ENCODE peak calls at places on chromosomes 7 and 10, in six cellular contexts. A is uterus, W is neural crest cell, O is kidney epithelial cell, Q is heart left ventricle, J is breast epithelium. F is an unnamed sample.

GRCh38 chr10:117741524-117741923 is 199.0 kb downstream of the EMX2 start:
- DNase-seq in O (no peak), W (no peak), J (no peak), Q (no peak), A (no peak), F (no peak)

GRCh38 chr10:103076996-103077395 is 116.1 kb downstream of the NT5C2 start:
- DNase-seq in W (no peak), A (no peak), O (no peak), Q (no peak), J (no peak), F (no peak)

GRCh38 chr10:31770307-31770902 is 158.2 kb downstream of the ARHGAP12 start:
- DNase-seq in J (no peak), Q (no peak), O (no peak), A (no peak), W (no peak), F (peak)

GRCh38 chr10:91683976-91684375 is 51.1 kb upstream of the PPP1R3C start:
- DNase-seq in W (no peak), O (peak), A (no peak), J (no peak), Q (no peak), F (no peak)

GRCh38 chr10:66869635-66870034 is 56.2 kb upstream of the LRRTM3 start:
- DNase-seq in J (no peak), A (no peak), W (no peak), O (no peak), Q (no peak), F (no peak)

GRCh38 chr7:2818653-2819052 is 25.5 kb downstream of the GNA12 start:
- DNase-seq in W (no peak), J (no peak), A (no peak), Q (no peak), O (no peak), F (no peak)

GRCh38 chr10:37754538-37755323 is 102.7 kb downstream of the ZNF248 start:
- DNase-seq in J (no peak), O (no peak), A (no peak), W (no peak), Q (no peak), F (peak)

GRCh38 chr7:7793249-7793648 is 74.8 kb upstream of the RPA3 start:
- DNase-seq in J (no peak), Q (no peak), A (no peak), O (no peak), W (no peak), F (no peak)

GRCh38 chr7:150964593-150965111 is 13.5 kb downstream of the KCNH2 start:
- DNase-seq in J (no peak), Q (peak), W (no peak), A (no peak), O (no peak), F (no peak)

GRCh38 chr7:35975851-35976454 is 175.1 kb downstream of the SEPTIN7 start:
- DNase-seq in A (no peak), O (peak), Q (no peak), J (no peak), W (peak), F (peak)

GRCh38 chr10:74976565-74976964 is 134.9 kb upstream of the SAMD8 start:
- DNase-seq in J (no peak), A (no peak), Q (no peak), O (no peak), W (no peak), F (no peak)

GRCh38 chr7:10015687-10016086 is 958.0 kb upstream of the PHF14 start:
- DNase-seq in J (no peak), A (no peak), Q (no peak), O (no peak), W (no peak), F (no peak)

GRCh38 chr10:88918506-88918905 is 34.1 kb downstream of the ACTA2 start:
- DNase-seq in Q (no peak), O (no peak), W (no peak), J (no peak), A (no peak), F (no peak)

GRCh38 chr7:131231381-131232220 is 96.1 kb upstream of the MKLN1 start:
- DNase-seq in Q (peak), W (no peak), A (peak), O (no peak), J (no peak), F (peak)

GRCh38 chr10:60222060-60222459 is 167.6 kb downstream of the ANK3 start:
- DNase-seq in J (no peak), A (no peak), Q (peak), W (no peak), O (no peak), F (no peak)

GRCh38 chr10:13473986-13474385 is 54.8 kb downstream of the BEND7 start:
- DNase-seq in Q (no peak), O (no peak), W (no peak), J (no peak), A (no peak), F (no peak)

GRCh38 chr7:156943091-156944041 is 6.1 kb upstream of the NOM1 start:
- DNase-seq in O (no peak), A (no peak), W (no peak), J (no peak), Q (no peak), F (no peak)

GRCh38 chr7:98777051-98777450 is 92.8 kb downstream of the TMEM130 start:
- DNase-seq in Q (peak), O (no peak), A (no peak), J (no peak), W (no peak), F (no peak)

GRCh38 chr10:89427629-89428028 is 13.3 kb downstream of the IFIT5 start:
- DNase-seq in Q (no peak), A (no peak), W (no peak), O (peak), J (no peak), F (no peak)

GRCh38 chr10:109593686-109594085 is 329.6 kb downstream of the XPNPEP1 start:
- DNase-seq in O (no peak), Q (no peak), A (no peak), J (no peak), W (no peak), F (no peak)

GRCh38 chr7:64314493-64315020 is 796 bp downstream of the ZNF736 start:
- DNase-seq in A (no peak), J (no peak), O (no peak), Q (no peak), W (no peak), F (no peak)

GRCh38 chr7:103685646-103686418 is 239.8 kb upstream of the SLC26A5 start:
- DNase-seq in A (no peak), Q (no peak), W (no peak), J (no peak), O (no peak), F (no peak)

GRCh38 chr10:114634607-114634974 is 23.5 kb downstream of the ABLIM1 start:
- DNase-seq in O (peak), J (peak), W (no peak), A (peak), Q (peak), F (no peak)

GRCh38 chr10:105952153-105952552 is 1212.4 kb downstream of the SORCS1 start:
- DNase-seq in Q (no peak), O (peak), A (no peak), W (no peak), J (peak), F (peak)

GRCh38 chr7:28865494-28866257 is 92.5 kb downstream of the TRIL start:
- DNase-seq in Q (no peak), W (no peak), A (no peak), O (no peak), J (no peak), F (no peak)

GRCh38 chr7:39310699-39311098 is 255.5 kb upstream of the YAE1 start:
- DNase-seq in W (no peak), O (no peak), J (no peak), A (no peak), Q (no peak), F (no peak)

GRCh38 chr10:110784198-110784597 is 87.5 kb upstream of the PDCD4 start:
- DNase-seq in W (no peak), O (no peak), A (no peak), J (no peak), Q (no peak), F (no peak)

GRCh38 chr7:142405122-142405765 is 147.4 kb upstream of the PRSS58 start:
- DNase-seq in Q (no peak), J (no peak), O (no peak), W (no peak), A (no peak), F (no peak)
- TF ChIP-seq CTCF in Q (no peak), J (no peak), O (no peak), W (no peak), A (no peak), F (no peak)

GRCh38 chr7:12244129-12244528 is 33.0 kb downstream of the TMEM106B start:
- DNase-seq in A (no peak), J (no peak), W (no peak), O (no peak), Q (no peak), F (no peak)
- TF ChIP-seq CTCF in A (no peak), J (no peak), W (peak), O (peak), Q (no peak), F (peak)

DNA sequence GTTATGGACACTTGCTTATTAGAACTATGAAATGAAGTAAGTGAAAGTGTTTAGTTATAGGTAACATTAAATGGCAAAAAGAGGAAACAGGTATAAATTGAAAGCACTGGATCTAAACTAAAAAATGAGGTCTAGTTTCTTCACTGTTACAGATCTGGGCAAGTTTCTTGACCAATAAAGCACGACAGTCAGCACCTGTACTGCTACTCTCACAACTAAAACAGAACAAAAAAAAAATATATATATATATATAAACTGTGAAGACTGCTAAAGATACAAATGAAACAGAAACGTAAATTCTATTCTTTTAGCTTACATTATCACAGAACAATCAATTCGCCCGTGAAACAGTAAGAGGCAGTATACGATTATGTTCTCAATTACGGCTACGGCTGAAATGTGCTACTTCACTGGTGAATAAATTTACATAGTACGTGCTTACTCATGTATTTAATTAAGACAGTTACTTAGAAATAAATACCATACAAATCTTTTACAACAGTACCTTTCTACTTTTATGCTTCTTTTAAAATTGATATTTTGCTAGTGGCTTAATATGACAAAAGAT is 4.2 kb downstream of the AHR start:
- DNase-seq in O (no peak), Q (no peak), W (no peak), A (no peak), J (no peak), F (peak)
- TF ChIP-seq CTCF in O (peak), Q (no peak), W (no peak), A (no peak), J (peak), F (peak)

GRCh38 chr10:23656735-23657134 is 217.9 kb downstream of the OTUD1 start:
- DNase-seq in W (no peak), O (peak), A (no peak), J (no peak), Q (no peak), F (no peak)
- TF ChIP-seq CTCF in W (peak), O (peak), A (peak), J (no peak), Q (peak), F (no peak)

GRCh38 chr10:7787857-7788639 is at the start of the genes ATP5F1C and KIN:
- DNase-seq in W (peak), J (peak), A (peak), Q (peak), O (peak), F (peak)
- TF ChIP-seq CTCF in W (no peak), J (no peak), A (no peak), Q (no peak), O (no peak), F (no peak)

F was measured in GM20000.